ENCODE peak calls at places on chromosome 1, in five cellular contexts. T is uterus, U is Caco-2, J is heart right ventricle, R is retinal pigment epithelial cell. Q is an unnamed sample.

GRCh38 chr1:8422439-8423133 is 104.7 kb downstream of the SLC45A1 start:
- DNase-seq in T (peak), U (no peak), J (no peak), R (no peak), Q (peak)

GRCh38 chr1:169824153-169824552 is 29.4 kb upstream of the METTL18 start:
- DNase-seq in T (no peak), U (no peak), J (no peak), R (no peak), Q (no peak)

GRCh38 chr1:32221980-32222751 is at the start of the genes EIF3I and TMEM234:
- DNase-seq in T (peak), U (peak), J (peak), R (peak), Q (peak)

GRCh38 chr1:215957692-215958091 is 390.6 kb downstream of the KCTD3 start:
- DNase-seq in T (no peak), U (no peak), J (no peak), R (no peak), Q (peak)

GRCh38 chr1:11845641-11846335 is 1.8 kb downstream of the NPPA start:
- DNase-seq in T (no peak), U (no peak), J (no peak), R (no peak), Q (peak)

GRCh38 chr1:186212574-186213224 is 162.4 kb downstream of the TPR start:
- DNase-seq in T (peak), U (peak), J (peak), R (peak), Q (peak)

GRCh38 chr1:234758851-234759250 is 148.9 kb upstream of the IRF2BP2 start:
- DNase-seq in T (no peak), U (no peak), J (no peak), R (no peak), Q (no peak)

GRCh38 chr1:83901547-83902155 is 97.3 kb downstream of the TTLL7 start:
- DNase-seq in T (no peak), U (no peak), J (no peak), R (no peak), Q (peak)

GRCh38 chr1:152870831-152871730 is 7.0 kb upstream of the SMCP start:
- DNase-seq in T (no peak), U (no peak), J (no peak), R (no peak), Q (peak)

GRCh38 chr1:211685823-211686222 is 10.4 kb upstream of the NEK2 start:
- DNase-seq in T (no peak), U (no peak), J (no peak), R (no peak), Q (no peak)

GRCh38 chr1:119718409-119718808 is 6.7 kb downstream of the PHGDH start:
- DNase-seq in T (no peak), U (no peak), J (no peak), R (no peak), Q (no peak)

GRCh38 chr1:240356568-240356967 is 255.4 kb downstream of the GREM2 start:
- DNase-seq in T (no peak), U (no peak), J (no peak), R (no peak), Q (no peak)

GRCh38 chr1:86018311-86018923 is 138.2 kb downstream of the COL24A1 start:
- DNase-seq in T (no peak), U (no peak), J (no peak), R (no peak), Q (peak)

GRCh38 chr1:100785399-100786082 is 66.0 kb downstream of the VCAM1 start:
- DNase-seq in T (no peak), U (no peak), J (no peak), R (no peak), Q (peak)

GRCh38 chr1:56065729-56066128 is 513.6 kb downstream of the PLPP3 start:
- DNase-seq in T (no peak), U (no peak), J (no peak), R (no peak), Q (peak)

DNA sequence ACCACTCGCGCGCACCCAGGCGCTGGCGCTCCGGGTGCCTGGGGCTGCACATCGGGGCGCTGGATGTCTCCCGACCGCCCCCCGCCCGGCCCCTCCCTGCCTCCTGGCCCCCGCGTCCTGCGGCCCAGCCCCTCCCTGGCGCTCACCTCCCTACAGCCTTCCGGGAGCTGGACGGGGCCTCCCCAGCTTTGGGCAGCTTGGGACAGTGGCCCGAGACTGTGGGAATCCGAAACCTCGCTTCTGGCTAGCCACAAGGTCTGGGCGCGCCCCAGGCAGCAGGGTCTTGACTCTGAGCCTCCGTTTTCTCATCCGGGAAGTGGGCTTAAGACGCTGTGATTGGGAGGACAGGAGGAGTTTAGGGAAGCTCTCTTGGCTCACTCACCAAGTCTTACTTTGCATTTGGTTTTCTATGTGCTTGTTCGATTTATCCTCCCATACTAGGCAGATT is 713 bp upstream of the WNT4 start:
- DNase-seq in T (no peak), U (no peak), J (no peak), R (no peak), Q (no peak)
- TF ChIP-seq CTCF in T (no peak), U (no peak), J (no peak), R (no peak), Q (no peak)

DNA sequence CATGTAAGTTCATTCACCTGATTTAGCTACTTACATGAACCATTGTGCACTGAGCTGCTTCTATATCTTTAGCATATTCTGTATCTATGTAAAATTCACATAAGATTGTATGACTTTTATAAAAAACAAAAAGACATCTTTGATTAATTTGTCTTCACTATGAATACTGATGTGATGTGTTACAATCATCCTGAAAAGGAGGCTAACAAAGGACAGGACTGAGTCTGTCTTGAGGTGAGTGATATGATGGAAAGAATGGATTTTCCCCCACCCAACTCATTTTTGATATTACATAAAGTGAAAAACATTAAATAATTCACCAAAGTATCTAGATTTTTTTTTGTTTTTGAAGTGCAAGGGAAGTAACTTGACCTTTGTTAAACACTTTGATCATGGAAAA is 9.7 kb downstream of the PTPRC start:
- DNase-seq in T (no peak), U (no peak), J (no peak), R (no peak), Q (no peak)
- H3K4me3 ChIP-seq in T (no peak), U (no peak), J (no peak), R (no peak), Q (no peak)

DNA sequence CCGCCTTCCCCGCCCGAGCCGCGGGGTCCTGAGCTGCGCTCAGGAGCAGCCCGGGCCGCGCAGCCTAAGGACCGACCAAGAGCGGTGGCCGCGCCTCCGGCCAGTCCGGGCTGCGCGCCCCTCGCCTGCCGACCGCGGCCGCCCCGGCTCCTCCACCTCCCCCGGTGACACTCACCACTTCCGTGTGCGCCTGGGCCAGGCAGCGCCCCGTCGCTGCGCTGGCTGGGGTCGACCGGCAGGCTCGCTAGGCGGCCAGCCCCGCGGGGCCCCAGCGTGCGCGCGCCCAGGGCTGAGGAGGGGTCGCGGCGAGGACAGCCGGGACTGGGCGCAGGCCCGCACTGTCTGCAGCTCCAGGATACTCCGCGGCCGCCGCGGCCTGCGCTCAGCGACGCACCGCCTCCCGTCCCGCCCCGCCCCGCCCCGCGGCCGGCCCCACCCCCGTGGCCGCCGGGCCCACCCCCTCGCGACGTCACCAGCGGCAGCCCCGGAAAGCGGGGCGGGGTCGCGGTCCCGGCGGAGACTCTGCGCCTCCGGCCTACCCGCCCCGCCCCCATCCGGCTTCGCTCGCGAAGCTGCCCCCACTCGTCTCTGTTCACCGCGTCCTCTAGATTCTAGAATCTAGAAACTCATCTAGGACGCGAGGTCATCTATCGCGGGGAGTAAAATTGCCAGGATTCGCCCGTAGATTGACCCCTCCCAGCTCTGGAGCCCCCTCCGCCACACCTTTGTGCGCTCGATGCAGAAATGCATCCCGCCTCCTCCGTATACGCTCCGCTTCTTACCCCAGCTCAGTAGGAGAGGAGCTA is at the start of gene JAK1:
- DNase-seq in T (peak), U (peak), J (peak), R (no peak), Q (peak)
- TF ChIP-seq CTCF in T (no peak), U (no peak), J (peak), R (no peak), Q (no peak)

GRCh38 chr1:227508431-227508830 is 54.9 kb upstream of the ZNF678 start:
- DNase-seq in T (no peak), U (no peak), J (no peak), R (no peak), Q (no peak)
- H3K4me3 ChIP-seq in T (no peak), U (no peak), J (no peak), R (no peak), Q (no peak)